ENCODE peak calls at places on chromosome 3, in six cellular contexts. One of them, this sample, is unnamed.

GRCh38 chr3:49716691-49717538 is 2.6 kb downstream of the AMIGO3 start:
- DNase-seq in cardiac muscle cell: no peak
- DNase-seq in RWPE1: no peak
- DNase-seq in foreskin melanocyte: no peak
- DNase-seq in NCI-H1092: no peak
- DNase-seq in type B pancreatic cell: no peak
- DNase-seq in this sample: no peak

GRCh38 chr3:138367912-138368311 is 19.5 kb downstream of the MRAS start:
- DNase-seq in cardiac muscle cell: peak; percentile 12
- DNase-seq in RWPE1: no peak
- DNase-seq in NCI-H1092: no peak
- DNase-seq in foreskin melanocyte: no peak
- DNase-seq in type B pancreatic cell: no peak
- DNase-seq in this sample: no peak

GRCh38 chr3:72606005-72606800 is 242.0 kb downstream of the SHQ1 start:
- DNase-seq in type B pancreatic cell: no peak
- DNase-seq in foreskin melanocyte: no peak
- DNase-seq in NCI-H1092: peak; percentile 70
- DNase-seq in cardiac muscle cell: no peak
- DNase-seq in RWPE1: no peak
- DNase-seq in this sample: no peak

GRCh38 chr3:14947105-14947885 is at the start of gene NR2C2:
- DNase-seq in type B pancreatic cell: peak; percentile 83
- DNase-seq in cardiac muscle cell: peak; percentile 84
- DNase-seq in RWPE1: peak; percentile 86
- DNase-seq in NCI-H1092: peak; percentile 74
- DNase-seq in foreskin melanocyte: peak; percentile 70
- DNase-seq in this sample: peak; percentile 81

GRCh38 chr3:173913397-173913796 is 515.9 kb downstream of the NLGN1 start:
- DNase-seq in cardiac muscle cell: peak; percentile 60
- DNase-seq in RWPE1: no peak
- DNase-seq in NCI-H1092: no peak
- DNase-seq in foreskin melanocyte: no peak
- DNase-seq in type B pancreatic cell: no peak
- DNase-seq in this sample: no peak

GRCh38 chr3:42035816-42036482 is 55.2 kb upstream of the TRAK1 start:
- DNase-seq in foreskin melanocyte: no peak
- DNase-seq in cardiac muscle cell: no peak
- DNase-seq in type B pancreatic cell: no peak
- DNase-seq in RWPE1: no peak
- DNase-seq in NCI-H1092: no peak
- DNase-seq in this sample: no peak

GRCh38 chr3:65436580-65436979 is 602.1 kb downstream of the MAGI1 start:
- DNase-seq in cardiac muscle cell: peak; percentile 13
- DNase-seq in type B pancreatic cell: no peak
- DNase-seq in NCI-H1092: no peak
- DNase-seq in foreskin melanocyte: no peak
- DNase-seq in RWPE1: no peak
- DNase-seq in this sample: no peak

GRCh38 chr3:189365609-189366564 is 194.1 kb downstream of the TPRG1 start:
- DNase-seq in RWPE1: no peak
- DNase-seq in cardiac muscle cell: peak; percentile 61
- DNase-seq in foreskin melanocyte: no peak
- DNase-seq in type B pancreatic cell: no peak
- DNase-seq in NCI-H1092: no peak
- DNase-seq in this sample: no peak

GRCh38 chr3:143988306-143988705 is 16.7 kb downstream of the DIPK2A start:
- DNase-seq in NCI-H1092: no peak
- DNase-seq in type B pancreatic cell: no peak
- DNase-seq in foreskin melanocyte: peak; percentile 58
- DNase-seq in RWPE1: no peak
- DNase-seq in cardiac muscle cell: no peak
- DNase-seq in this sample: no peak

GRCh38 chr3:41194701-41195100 is 4.6 kb upstream of the CTNNB1 start:
- DNase-seq in type B pancreatic cell: no peak
- DNase-seq in RWPE1: no peak
- DNase-seq in NCI-H1092: no peak
- DNase-seq in foreskin melanocyte: no peak
- DNase-seq in cardiac muscle cell: no peak
- DNase-seq in this sample: no peak

GRCh38 chr3:97971679-97972567 is at the start of gene RIOX2:
- DNase-seq in type B pancreatic cell: peak; percentile 76
- DNase-seq in RWPE1: peak; percentile 71
- DNase-seq in foreskin melanocyte: peak; percentile 42
- DNase-seq in NCI-H1092: peak; percentile 25
- DNase-seq in cardiac muscle cell: peak; percentile 79
- DNase-seq in this sample: peak; percentile 86

GRCh38 chr3:4531478-4532025 is 38.4 kb downstream of the ITPR1 start:
- DNase-seq in type B pancreatic cell: no peak
- DNase-seq in foreskin melanocyte: no peak
- DNase-seq in RWPE1: no peak
- DNase-seq in NCI-H1092: no peak
- DNase-seq in cardiac muscle cell: peak; percentile 65
- DNase-seq in this sample: peak; percentile 44

GRCh38 chr3:180177255-180177654 is 140.5 kb upstream of the PEX5L start:
- DNase-seq in cardiac muscle cell: no peak
- DNase-seq in NCI-H1092: no peak
- DNase-seq in RWPE1: no peak
- DNase-seq in foreskin melanocyte: no peak
- DNase-seq in type B pancreatic cell: no peak
- DNase-seq in this sample: no peak